ENCODE peak calls at places on chromosome 22, in five cellular contexts. O, H, Q, R and P are unnamed samples.
A peak's percentile ranks its signal among the peaks of the same experiment; 100 is the strongest.

GRCh38 chr22:31337178-31337577 is 9.0 kb downstream of the PATZ1 start:
- DNase-seq in O (peak; percentile 81), H (no peak), Q (peak; percentile 64), R (no peak), P (no peak)

GRCh38 chr22:42932857-42933782 is 76.0 kb upstream of the ARFGAP3 start:
- DNase-seq in O (no peak), H (no peak), Q (peak; percentile 49), R (no peak), P (no peak)

GRCh38 chr22:47199261-47199948 is 437.0 kb downstream of the TBC1D22A start:
- DNase-seq in O (no peak), H (no peak), Q (no peak), R (no peak), P (peak; percentile 5)

GRCh38 chr22:21712751-21713427 is 22.7 kb downstream of the YPEL1 start:
- DNase-seq in O (peak; percentile 88), H (no peak), Q (peak; percentile 71), R (no peak), P (peak; percentile 33)

GRCh38 chr22:40620464-40621046 is 16.0 kb downstream of the MRTFA start:
- DNase-seq in O (peak; percentile 82), H (no peak), Q (no peak), R (no peak), P (no peak)

GRCh38 chr22:17764036-17764435 is 10.2 kb downstream of the BID start:
- DNase-seq in O (no peak), H (no peak), Q (no peak), R (no peak), P (no peak)

GRCh38 chr22:20918663-20919220 is 1.5 kb downstream of the CRKL start:
- DNase-seq in O (peak; percentile 35), H (no peak), Q (peak; percentile 24), R (no peak), P (no peak)

GRCh38 chr22:38271927-38272372 is 860 bp downstream of the TMEM184B start:
- DNase-seq in O (peak; percentile 31), H (no peak), Q (peak; percentile 17), R (peak; percentile 72), P (no peak)

GRCh38 chr22:38974170-38974825 is 7.8 kb upstream of the APOBEC3B start:
- DNase-seq in O (no peak), H (no peak), Q (no peak), R (no peak), P (no peak)

GRCh38 chr22:27476729-27477128 is 324.8 kb downstream of the MN1 start:
- DNase-seq in O (peak; percentile 95), H (no peak), Q (no peak), R (no peak), P (no peak)

GRCh38 chr22:45207981-45208664 is 32.6 kb downstream of the KIAA0930 start:
- DNase-seq in O (peak; percentile 43), H (no peak), Q (no peak), R (peak; percentile 23), P (no peak)

GRCh38 chr22:50048066-50048765 is 9.9 kb downstream of the TTLL8 start:
- DNase-seq in O (no peak), H (no peak), Q (no peak), R (no peak), P (no peak)

GRCh38 chr22:26045855-26046254 is 123.4 kb upstream of the SEZ6L start:
- DNase-seq in O (no peak), H (no peak), Q (no peak), R (peak; percentile 71), P (no peak)

GRCh38 chr22:26394787-26395186 is 34.3 kb upstream of the ASPHD2 start:
- DNase-seq in O (no peak), H (no peak), Q (no peak), R (no peak), P (no peak)

GRCh38 chr22:19526702-19527111 is 2.5 kb upstream of the CLDN5 start:
- DNase-seq in O (no peak), H (no peak), Q (no peak), R (no peak), P (no peak)

GRCh38 chr22:44449683-44450425 is 48.2 kb downstream of the RTL6 start:
- DNase-seq in O (no peak), H (no peak), Q (no peak), R (no peak), P (no peak)

GRCh38 chr22:46905415-46905814 is 143.0 kb downstream of the TBC1D22A start:
- DNase-seq in O (no peak), H (no peak), Q (no peak), R (no peak), P (no peak)

GRCh38 chr22:25160120-25160996 is 39.3 kb upstream of the CRYBB3 start:
- DNase-seq in O (no peak), H (no peak), Q (no peak), R (no peak), P (no peak)

GRCh38 chr22:44102856-44103255 is 77.9 kb upstream of the PARVG start:
- DNase-seq in O (no peak), H (no peak), Q (no peak), R (no peak), P (no peak)

GRCh38 chr22:19527861-19528417 is 3.7 kb upstream of the CLDN5 start:
- DNase-seq in O (peak; percentile 79), H (no peak), Q (no peak), R (no peak), P (no peak)